ENCODE peak calls at places on chromosomes 13 and 19, in six cellular contexts. One of them, this sample, is unnamed.

GRCh38 chr19:4343056-4343844 is at the start of gene MPND:
- DNase-seq in transverse colon: peak; percentile 95
- DNase-seq in PC-3: peak; percentile 82
- DNase-seq in lower lobe of right lung: peak; percentile 96
- DNase-seq in brain microvascular endothelial cell: peak; percentile 63
- DNase-seq in Panc1: peak; percentile 18
- DNase-seq in this sample: peak; percentile 63

GRCh38 chr19:15454371-15454800 is 4.6 kb upstream of the WIZ start:
- DNase-seq in transverse colon: no peak
- DNase-seq in PC-3: no peak
- DNase-seq in lower lobe of right lung: no peak
- DNase-seq in brain microvascular endothelial cell: no peak
- DNase-seq in Panc1: no peak
- DNase-seq in this sample: no peak

GRCh38 chr13:67574320-67575233 is 344.4 kb upstream of the PCDH9 start:
- DNase-seq in transverse colon: no peak
- DNase-seq in PC-3: peak; percentile 51
- DNase-seq in lower lobe of right lung: no peak
- DNase-seq in brain microvascular endothelial cell: peak; percentile 20
- DNase-seq in Panc1: no peak
- DNase-seq in this sample: no peak

GRCh38 chr13:51874651-51875050 is 12.9 kb downstream of the CCDC70 start:
- DNase-seq in transverse colon: no peak
- DNase-seq in PC-3: no peak
- DNase-seq in lower lobe of right lung: no peak
- DNase-seq in brain microvascular endothelial cell: no peak
- DNase-seq in Panc1: no peak
- DNase-seq in this sample: no peak

GRCh38 chr19:1896508-1896907 is 8.7 kb upstream of the ADAT3 start:
- DNase-seq in transverse colon: no peak
- DNase-seq in PC-3: no peak
- DNase-seq in lower lobe of right lung: peak; percentile 46
- DNase-seq in brain microvascular endothelial cell: no peak
- DNase-seq in Panc1: no peak
- DNase-seq in this sample: no peak

GRCh38 chr13:39565036-39565949 is 37.7 kb downstream of the LHFPL6 start:
- DNase-seq in transverse colon: no peak
- DNase-seq in PC-3: peak; percentile 82
- DNase-seq in lower lobe of right lung: no peak
- DNase-seq in brain microvascular endothelial cell: peak; percentile 91
- DNase-seq in Panc1: peak; percentile 39
- DNase-seq in this sample: no peak

GRCh38 chr19:4360081-4360569 is 16.8 kb downstream of the MPND start:
- DNase-seq in transverse colon: no peak
- DNase-seq in PC-3: no peak
- DNase-seq in lower lobe of right lung: no peak
- DNase-seq in brain microvascular endothelial cell: no peak
- DNase-seq in Panc1: no peak
- DNase-seq in this sample: no peak

GRCh38 chr13:109500146-109500773 is 286.1 kb downstream of the IRS2 start:
- DNase-seq in transverse colon: no peak
- DNase-seq in PC-3: no peak
- DNase-seq in lower lobe of right lung: no peak
- DNase-seq in brain microvascular endothelial cell: peak; percentile 31
- DNase-seq in Panc1: no peak
- DNase-seq in this sample: no peak

GRCh38 chr13:43061496-43062280 is 38.3 kb downstream of the DNAJC15 start:
- DNase-seq in transverse colon: no peak
- DNase-seq in PC-3: peak; percentile 60
- DNase-seq in lower lobe of right lung: no peak
- DNase-seq in brain microvascular endothelial cell: no peak
- DNase-seq in Panc1: no peak
- DNase-seq in this sample: no peak

GRCh38 chr19:36140289-36141038 is 598 bp downstream of the CAPNS1 start:
- DNase-seq in transverse colon: peak; percentile 53
- DNase-seq in PC-3: peak; percentile 64
- DNase-seq in lower lobe of right lung: peak; percentile 58
- DNase-seq in brain microvascular endothelial cell: peak; percentile 62
- DNase-seq in Panc1: no peak
- DNase-seq in this sample: no peak

GRCh38 chr19:8681345-8682021 is 17.1 kb downstream of the ACTL9 start:
- DNase-seq in transverse colon: no peak
- DNase-seq in PC-3: peak; percentile 16
- DNase-seq in lower lobe of right lung: no peak
- DNase-seq in brain microvascular endothelial cell: no peak
- DNase-seq in Panc1: no peak
- DNase-seq in this sample: no peak

GRCh38 chr13:40116008-40116407 is 460.5 kb downstream of the COG6 start:
- DNase-seq in transverse colon: peak; percentile 79
- DNase-seq in PC-3: peak; percentile 72
- DNase-seq in lower lobe of right lung: no peak
- DNase-seq in brain microvascular endothelial cell: peak; percentile 96
- DNase-seq in Panc1: no peak
- DNase-seq in this sample: no peak

GRCh38 chr13:37934339-37935191 is 65.0 kb upstream of the TRPC4 start:
- DNase-seq in transverse colon: no peak
- DNase-seq in PC-3: no peak
- DNase-seq in lower lobe of right lung: no peak
- DNase-seq in brain microvascular endothelial cell: no peak
- DNase-seq in Panc1: no peak
- DNase-seq in this sample: no peak

GRCh38 chr19:28633223-28634030 is 579.5 kb downstream of the UQCRFS1 start:
- DNase-seq in transverse colon: peak; percentile 57
- DNase-seq in PC-3: peak; percentile 3
- DNase-seq in lower lobe of right lung: peak; percentile 60
- DNase-seq in brain microvascular endothelial cell: peak; percentile 20
- DNase-seq in Panc1: peak; percentile 15
- DNase-seq in this sample: no peak

GRCh38 chr13:106151056-106151699 is 384.3 kb downstream of the EFNB2 start:
- DNase-seq in transverse colon: peak; percentile 37
- DNase-seq in PC-3: peak; percentile 93
- DNase-seq in lower lobe of right lung: no peak
- DNase-seq in brain microvascular endothelial cell: peak; percentile 92
- DNase-seq in Panc1: no peak
- DNase-seq in this sample: no peak

GRCh38 chr19:30664358-30665058 is 292.3 kb downstream of the ZNF536 start:
- DNase-seq in transverse colon: no peak
- DNase-seq in PC-3: peak; percentile 12
- DNase-seq in lower lobe of right lung: no peak
- DNase-seq in brain microvascular endothelial cell: peak; percentile 11
- DNase-seq in Panc1: no peak
- DNase-seq in this sample: no peak

GRCh38 chr19:10780368-10780767 is 55.6 kb downstream of the TMED1 start:
- DNase-seq in transverse colon: peak; percentile 42
- DNase-seq in PC-3: no peak
- DNase-seq in lower lobe of right lung: peak; percentile 61
- DNase-seq in brain microvascular endothelial cell: peak; percentile 90
- DNase-seq in Panc1: no peak
- DNase-seq in this sample: peak; percentile 24

DNA sequence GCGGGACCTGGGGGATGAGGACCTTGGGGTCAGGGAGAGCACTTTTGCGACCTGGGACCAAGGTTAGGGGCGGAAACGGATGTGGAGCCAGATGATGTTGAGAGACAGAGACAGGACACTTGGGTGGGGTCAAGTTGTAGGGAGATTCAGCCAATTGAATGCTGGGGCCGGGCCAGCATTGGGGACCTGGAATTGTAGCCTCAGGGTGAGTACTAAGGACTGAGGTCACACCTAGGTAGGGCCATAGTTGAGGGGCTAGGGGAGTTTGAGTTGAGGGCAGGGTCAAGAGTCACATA is 1.2 kb downstream of the ALKBH7 start:
- DNase-seq in transverse colon: no peak
- DNase-seq in PC-3: no peak
- DNase-seq in lower lobe of right lung: no peak
- DNase-seq in brain microvascular endothelial cell: no peak
- DNase-seq in Panc1: no peak
- DNase-seq in this sample: no peak
- H3K27ac ChIP-seq in transverse colon: peak overlapping the region; percentile 96
- H3K27ac ChIP-seq in PC-3: no peak overlapping the region
- H3K27ac ChIP-seq in lower lobe of right lung: peak overlapping the region; percentile 46
- H3K27ac ChIP-seq in brain microvascular endothelial cell: peak overlapping the region; percentile 34
- H3K27ac ChIP-seq in Panc1: peak overlapping the region; percentile 74
- H3K27ac ChIP-seq in this sample: peak overlapping the region; percentile 97

DNA sequence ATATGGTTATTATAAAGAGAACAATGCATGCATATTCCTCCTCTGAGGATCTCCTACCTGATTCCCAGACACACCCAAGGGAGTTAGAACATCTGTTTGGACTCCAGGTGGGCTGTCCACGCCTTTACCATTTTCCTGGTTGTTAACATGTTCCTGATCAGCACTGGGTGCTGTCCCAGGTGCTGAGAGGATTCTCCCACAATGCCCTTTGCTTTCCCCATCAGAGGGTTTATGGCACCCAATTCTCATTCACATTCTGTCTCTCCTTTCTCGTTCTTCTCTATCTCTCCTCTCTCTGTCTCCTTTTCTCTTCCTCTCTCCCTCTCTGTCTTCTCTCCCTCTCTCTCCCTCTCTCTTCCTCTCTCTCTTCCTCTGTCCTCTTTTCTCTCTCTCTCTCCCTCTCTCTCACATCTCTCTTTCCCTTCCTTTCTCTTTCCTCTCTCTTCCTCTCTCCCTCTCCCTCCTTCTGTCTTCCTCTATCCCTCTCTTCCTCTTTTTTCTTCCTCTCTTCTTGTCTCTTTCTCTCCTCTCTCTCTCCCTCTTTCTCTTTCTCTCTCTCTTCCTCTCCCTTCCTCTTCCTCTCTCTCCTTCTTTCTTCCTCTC is 3.3 kb upstream of the RDH13 start:
- DNase-seq in transverse colon: no peak
- DNase-seq in PC-3: peak; percentile 38
- DNase-seq in lower lobe of right lung: no peak
- DNase-seq in brain microvascular endothelial cell: no peak
- DNase-seq in Panc1: no peak
- DNase-seq in this sample: no peak
- H3K4me3 ChIP-seq in transverse colon: no peak overlapping the region
- H3K4me3 ChIP-seq in PC-3: no peak overlapping the region
- H3K4me3 ChIP-seq in lower lobe of right lung: no peak overlapping the region
- H3K4me3 ChIP-seq in brain microvascular endothelial cell: no peak overlapping the region
- H3K4me3 ChIP-seq in Panc1: no peak overlapping the region
- H3K4me3 ChIP-seq in this sample: no peak overlapping the region

GRCh38 chr13:27929868-27930267 is 10.1 kb downstream of the PDX1 start:
- DNase-seq in transverse colon: no peak
- DNase-seq in PC-3: no peak
- DNase-seq in lower lobe of right lung: no peak
- DNase-seq in brain microvascular endothelial cell: no peak
- DNase-seq in Panc1: no peak
- DNase-seq in this sample: no peak
- H3K27me3 ChIP-seq in transverse colon: peaks cover 87% of the 10 kb centered on the region
- H3K27me3 ChIP-seq in PC-3: peaks cover 49% of the 10 kb centered on the region
- H3K27me3 ChIP-seq in lower lobe of right lung: peaks cover 86% of the 10 kb centered on the region
- H3K27me3 ChIP-seq in brain microvascular endothelial cell: peaks cover 62% of the 10 kb centered on the region
- H3K27me3 ChIP-seq in Panc1: no peaks in the 10 kb centered on the region
- H3K27me3 ChIP-seq in this sample: peaks cover 32% of the 10 kb centered on the region

GRCh38 chr19:18418725-18419194 is 438 bp upstream of the SSBP4 start:
- DNase-seq in transverse colon: peak; percentile 46
- DNase-seq in PC-3: no peak
- DNase-seq in lower lobe of right lung: peak; percentile 77
- DNase-seq in brain microvascular endothelial cell: no peak
- DNase-seq in Panc1: no peak
- DNase-seq in this sample: no peak

GRCh38 chr19:18417250-18418033 is 1.8 kb upstream of the SSBP4 start:
- DNase-seq in transverse colon: peak; percentile 70
- DNase-seq in PC-3: peak; percentile 72
- DNase-seq in lower lobe of right lung: peak; percentile 87
- DNase-seq in brain microvascular endothelial cell: peak; percentile 56
- DNase-seq in Panc1: no peak
- DNase-seq in this sample: no peak

GRCh38 chr19:18415177-18415867 is 3.9 kb upstream of the SSBP4 start:
- DNase-seq in transverse colon: peak; percentile 54
- DNase-seq in PC-3: no peak
- DNase-seq in lower lobe of right lung: peak; percentile 79
- DNase-seq in brain microvascular endothelial cell: peak; percentile 76
- DNase-seq in Panc1: no peak
- DNase-seq in this sample: no peak

GRCh38 chr19:18418034-18418724 is 1.0 kb upstream of the SSBP4 start:
- DNase-seq in transverse colon: no peak
- DNase-seq in PC-3: no peak
- DNase-seq in lower lobe of right lung: peak; percentile 81
- DNase-seq in brain microvascular endothelial cell: no peak
- DNase-seq in Panc1: no peak
- DNase-seq in this sample: no peak

GRCh38 chr19:18416778-18417249 is 2.4 kb upstream of the SSBP4 start:
- DNase-seq in transverse colon: peak; percentile 81
- DNase-seq in PC-3: peak; percentile 67
- DNase-seq in lower lobe of right lung: peak; percentile 92
- DNase-seq in brain microvascular endothelial cell: peak; percentile 93
- DNase-seq in Panc1: no peak
- DNase-seq in this sample: no peak
- H3K27ac ChIP-seq in transverse colon: peak overlapping the region; percentile 87
- H3K27ac ChIP-seq in PC-3: peak overlapping the region; percentile 49
- H3K27ac ChIP-seq in lower lobe of right lung: peak overlapping the region; percentile 97
- H3K27ac ChIP-seq in brain microvascular endothelial cell: peak overlapping the region; percentile 98
- H3K27ac ChIP-seq in Panc1: peak overlapping the region; percentile 95
- H3K27ac ChIP-seq in this sample: peak overlapping the region; percentile 94

GRCh38 chr19:7393459-7393858 is 44.7 kb downstream of the ARHGEF18 start:
- DNase-seq in transverse colon: no peak
- DNase-seq in PC-3: no peak
- DNase-seq in lower lobe of right lung: no peak
- DNase-seq in brain microvascular endothelial cell: no peak
- DNase-seq in Panc1: no peak
- DNase-seq in this sample: no peak

GRCh38 chr19:7395360-7395781 is 46.6 kb downstream of the ARHGEF18 start:
- DNase-seq in transverse colon: no peak
- DNase-seq in PC-3: peak; percentile 24
- DNase-seq in lower lobe of right lung: no peak
- DNase-seq in brain microvascular endothelial cell: no peak
- DNase-seq in Panc1: no peak
- DNase-seq in this sample: no peak

GRCh38 chr19:7395793-7396192 is 47.1 kb downstream of the ARHGEF18 start:
- DNase-seq in transverse colon: no peak
- DNase-seq in PC-3: peak; percentile 33
- DNase-seq in lower lobe of right lung: no peak
- DNase-seq in brain microvascular endothelial cell: no peak
- DNase-seq in Panc1: no peak
- DNase-seq in this sample: no peak

GRCh38 chr19:7394728-7395359 is 46.1 kb downstream of the ARHGEF18 start:
- DNase-seq in transverse colon: peak; percentile 95
- DNase-seq in PC-3: peak; percentile 96
- DNase-seq in lower lobe of right lung: peak; percentile 90
- DNase-seq in brain microvascular endothelial cell: peak; percentile 74
- DNase-seq in Panc1: no peak
- DNase-seq in this sample: peak; percentile 28

GRCh38 chr19:7393934-7394508 is 45.3 kb downstream of the ARHGEF18 start:
- DNase-seq in transverse colon: no peak
- DNase-seq in PC-3: no peak
- DNase-seq in lower lobe of right lung: no peak
- DNase-seq in brain microvascular endothelial cell: no peak
- DNase-seq in Panc1: no peak
- DNase-seq in this sample: no peak
- H3K4me3 ChIP-seq in transverse colon: peak overlapping the region; percentile 88
- H3K4me3 ChIP-seq in PC-3: peak overlapping the region; percentile 84
- H3K4me3 ChIP-seq in lower lobe of right lung: peak overlapping the region; percentile 98
- H3K4me3 ChIP-seq in brain microvascular endothelial cell: peak overlapping the region; percentile 88
- H3K4me3 ChIP-seq in Panc1: peak overlapping the region; percentile 86
- H3K4me3 ChIP-seq in this sample: peak overlapping the region; percentile 82